ENCODE peak calls at places on chromosomes 12 and 14, in ten cellular contexts. K is nephron progenitor cell, B is transverse colon, F is neural crest cell, C is stomach, T is WTC11, N is NB4, W is AG09319, E is mammary epithelial cell, Q is choroid plexus epithelial cell. I is an unnamed sample.

GRCh38 chr12:65086236-65086635 is 34.9 kb downstream of the WIF1 start:
- DNase-seq in B (no peak), N (no peak), C (no peak), Q (no peak), K (no peak), T (no peak), E (no peak), W (no peak), F (no peak), I (no peak)

GRCh38 chr12:11734781-11735180 is 85.3 kb downstream of the ETV6 start:
- DNase-seq in F (no peak), E (no peak), K (no peak), N (no peak), T (no peak), Q (no peak), C (no peak), B (no peak), W (no peak), I (no peak)

GRCh38 chr14:68978550-68978911 is 571 bp downstream of the ACTN1 start:
- DNase-seq in C (peak), W (no peak), Q (peak), E (peak), K (peak), F (peak), T (peak), N (peak), B (peak), I (no peak)

GRCh38 chr12:45727994-45728624 is 1.4 kb upstream of the ARID2 start:
- DNase-seq in E (no peak), C (no peak), N (no peak), F (no peak), K (no peak), Q (no peak), B (no peak), W (no peak), T (no peak), I (no peak)

GRCh38 chr14:74019743-74020142 is 594 bp downstream of the BBOF1 start:
- DNase-seq in W (peak), Q (peak), E (peak), F (no peak), B (no peak), N (peak), C (no peak), T (no peak), K (no peak), I (peak)

GRCh38 chr14:69289811-69290520 is 30.0 kb downstream of the GALNT16 start:
- DNase-seq in N (no peak), B (no peak), E (no peak), K (no peak), F (no peak), W (no peak), C (no peak), T (no peak), Q (no peak), I (no peak)

GRCh38 chr12:55927588-55928502 is at the start of gene PYM1:
- DNase-seq in T (peak), Q (peak), F (peak), W (no peak), C (peak), B (peak), N (peak), K (peak), E (peak), I (no peak)

GRCh38 chr14:64638625-64639024 is 65.6 kb upstream of the PLEKHG3 start:
- DNase-seq in E (no peak), Q (no peak), N (no peak), B (no peak), F (no peak), W (no peak), T (no peak), C (no peak), K (no peak), I (no peak)

GRCh38 chr14:39988939-39989338 is 556.7 kb upstream of the FBXO33 start:
- DNase-seq in K (no peak), C (no peak), W (no peak), Q (peak), B (no peak), T (no peak), E (no peak), F (no peak), N (peak), I (no peak)

GRCh38 chr12:57237952-57238853 is 8.7 kb downstream of the SHMT2 start:
- DNase-seq in T (peak), N (no peak), K (no peak), E (no peak), C (no peak), Q (no peak), F (no peak), B (peak), W (no peak), I (no peak)

GRCh38 chr12:62658910-62659309 is 192.3 kb downstream of the MON2 start:
- DNase-seq in T (no peak), C (no peak), Q (no peak), E (no peak), W (no peak), N (no peak), B (no peak), F (no peak), K (no peak), I (no peak)

GRCh38 chr12:6038160-6038559 is 86.3 kb downstream of the VWF start:
- DNase-seq in B (peak), C (peak), N (peak), Q (peak), E (peak), F (peak), T (peak), K (peak), W (no peak), I (no peak)

GRCh38 chr12:95286713-95287112 is 69.1 kb downstream of the VEZT start:
- DNase-seq in T (no peak), B (no peak), E (no peak), K (peak), W (peak), C (no peak), F (no peak), N (no peak), Q (no peak), I (no peak)

GRCh38 chr14:102554835-102555819 is 37.3 kb upstream of the RCOR1 start:
- DNase-seq in T (peak), E (no peak), C (peak), B (peak), Q (no peak), K (peak), F (peak), W (no peak), N (peak), I (no peak)

GRCh38 chr12:131883521-131883900 is 10.9 kb upstream of the ULK1 start:
- DNase-seq in Q (no peak), E (no peak), B (no peak), C (no peak), F (no peak), K (no peak), N (no peak), T (no peak), W (no peak), I (no peak)

GRCh38 chr12:27504506-27504905 is 19.5 kb upstream of the PPFIBP1 start:
- DNase-seq in N (no peak), E (no peak), B (no peak), K (no peak), W (no peak), C (no peak), T (no peak), Q (peak), F (no peak), I (no peak)

GRCh38 chr14:94612174-94612573 is at the start of gene SERPINA3:
- DNase-seq in T (no peak), Q (peak), N (no peak), F (no peak), C (no peak), K (no peak), E (peak), B (no peak), W (no peak), I (no peak)

GRCh38 chr14:64720190-64720589 is 16.0 kb downstream of the PLEKHG3 start:
- DNase-seq in T (peak), F (no peak), B (peak), Q (peak), N (peak), C (peak), K (no peak), W (no peak), E (peak), I (peak)

GRCh38 chr12:66087365-66087943 is 43.1 kb downstream of the LLPH start:
- DNase-seq in B (peak), W (peak), K (peak), Q (peak), F (peak), T (peak), N (peak), E (peak), C (peak), I (no peak)

GRCh38 chr14:102907980-102908730 is 14.3 kb upstream of the AMN start:
- DNase-seq in E (no peak), Q (no peak), B (no peak), F (no peak), W (no peak), N (no peak), T (no peak), K (no peak), C (no peak), I (no peak)

GRCh38 chr14:99601301-99601945 is 2.6 kb downstream of the CCDC85C start:
- DNase-seq in W (no peak), Q (peak), K (no peak), N (no peak), E (no peak), F (no peak), C (no peak), B (peak), T (no peak), I (no peak)

GRCh38 chr14:38073641-38074040 is 134.1 kb upstream of the SSTR1 start:
- DNase-seq in B (no peak), E (no peak), Q (no peak), K (no peak), C (no peak), T (no peak), F (no peak), N (no peak), W (no peak), I (no peak)

GRCh38 chr14:94267352-94267751 is 25.7 kb downstream of the SERPINA10 start:
- DNase-seq in Q (no peak), B (no peak), F (no peak), K (no peak), E (no peak), N (peak), C (no peak), T (no peak), W (no peak), I (no peak)

GRCh38 chr12:47222592-47222959 is 142.8 kb upstream of the AMIGO2 start:
- DNase-seq in Q (no peak), F (no peak), E (no peak), K (no peak), B (no peak), W (no peak), C (no peak), N (no peak), T (peak), I (no peak)

GRCh38 chr12:51759175-51759574 is 89.3 kb downstream of the FIGNL2 start:
- DNase-seq in W (no peak), Q (no peak), C (no peak), N (no peak), K (no peak), B (no peak), F (no peak), E (peak), T (no peak), I (no peak)

GRCh38 chr12:22656376-22656775 is 31.4 kb downstream of the ETNK1 start:
- DNase-seq in C (no peak), N (no peak), B (no peak), T (no peak), Q (no peak), K (no peak), F (no peak), E (no peak), W (no peak), I (no peak)

GRCh38 chr12:75137896-75138295 is 71.7 kb downstream of the KCNC2 start:
- DNase-seq in K (no peak), E (no peak), B (no peak), T (no peak), W (no peak), N (no peak), C (no peak), Q (no peak), F (no peak), I (no peak)

GRCh38 chr14:105465209-105466031 is 9.2 kb upstream of the CRIP2 start:
- DNase-seq in T (peak), F (no peak), C (no peak), Q (peak), W (no peak), B (no peak), N (no peak), E (peak), K (no peak), I (no peak)

GRCh38 chr12:105644770-105645169 is 314.3 kb downstream of the C12orf75 start:
- DNase-seq in B (no peak), K (no peak), C (no peak), W (no peak), Q (no peak), F (no peak), E (no peak), T (no peak), N (no peak), I (no peak)

GRCh38 chr12:118514297-118514696 is 137.9 kb downstream of the SUDS3 start:
- DNase-seq in B (no peak), Q (no peak), F (no peak), N (no peak), W (no peak), E (no peak), K (no peak), T (no peak), C (no peak), I (no peak)

GRCh38 chr14:97177016-97177415 is 379.8 kb downstream of the VRK1 start:
- DNase-seq in E (peak), B (no peak), W (no peak), K (no peak), N (peak), F (no peak), Q (no peak), T (no peak), C (no peak), I (no peak)

GRCh38 chr12:111780166-111780565 is 13.4 kb downstream of the ALDH2 start:
- DNase-seq in W (no peak), Q (no peak), T (no peak), C (no peak), F (no peak), E (no peak), N (peak), B (peak), K (no peak), I (no peak)

GRCh38 chr12:3641428-3641883 is 111.5 kb downstream of the CRACR2A start:
- DNase-seq in F (no peak), K (no peak), N (no peak), Q (peak), E (peak), W (no peak), B (no peak), C (no peak), T (no peak), I (peak)

GRCh38 chr12:12007001-12007712 is 63.6 kb upstream of the BCL2L14 start:
- DNase-seq in E (peak), T (no peak), W (no peak), N (peak), C (no peak), Q (peak), K (no peak), F (no peak), B (no peak), I (no peak)

GRCh38 chr12:25276199-25276937 is 25.6 kb upstream of the KRAS start:
- DNase-seq in F (no peak), E (peak), C (peak), T (no peak), W (peak), Q (peak), N (peak), K (no peak), B (peak), I (no peak)

GRCh38 chr12:53956914-53957536 is 2.3 kb downstream of the HOXC12 start:
- DNase-seq in N (peak), Q (no peak), W (no peak), E (no peak), F (no peak), T (no peak), B (no peak), C (no peak), K (no peak), I (no peak)

GRCh38 chr12:110403975-110404675 is 617 bp upstream of the ANAPC7 start:
- DNase-seq in B (peak), N (peak), K (peak), E (peak), C (peak), F (peak), T (peak), Q (peak), W (no peak), I (no peak)

GRCh38 chr12:110403146-110403974 is at the start of gene ANAPC7:
- DNase-seq in T (peak), W (peak), F (peak), Q (peak), N (peak), E (peak), B (peak), C (peak), K (peak), I (peak)
- TF ChIP-seq CTCF in T (no peak), W (peak), F (no peak), Q (peak), N (peak), E (peak), B (peak), C (no peak), K (no peak), I (peak)

DNA sequence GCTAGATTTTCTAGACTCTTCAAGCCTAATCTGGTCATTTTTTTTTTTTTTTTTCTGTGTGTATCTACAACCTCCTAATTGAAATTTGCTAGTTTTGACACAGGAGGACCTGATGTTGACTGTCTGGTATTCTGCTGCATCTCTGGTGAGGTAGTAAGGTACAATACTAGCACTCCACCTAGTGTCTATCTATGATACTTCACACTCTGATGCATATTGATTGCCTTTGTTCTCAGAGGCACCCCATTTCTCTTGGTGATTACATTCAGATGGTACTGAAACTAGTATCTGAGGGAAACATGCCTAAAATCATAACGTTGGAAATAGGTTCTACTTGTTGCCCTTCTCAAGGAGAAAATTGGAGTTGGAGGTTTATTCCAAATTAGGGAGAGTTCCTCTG is 930.5 kb upstream of the NOVA1 start:
- DNase-seq in T (no peak), K (peak), C (no peak), E (no peak), W (no peak), B (no peak), Q (peak), F (no peak), N (peak), I (no peak)
- TF ChIP-seq CTCF in T (no peak), K (peak), C (no peak), E (peak), W (peak), B (peak), Q (peak), F (peak), N (peak), I (peak)

DNA sequence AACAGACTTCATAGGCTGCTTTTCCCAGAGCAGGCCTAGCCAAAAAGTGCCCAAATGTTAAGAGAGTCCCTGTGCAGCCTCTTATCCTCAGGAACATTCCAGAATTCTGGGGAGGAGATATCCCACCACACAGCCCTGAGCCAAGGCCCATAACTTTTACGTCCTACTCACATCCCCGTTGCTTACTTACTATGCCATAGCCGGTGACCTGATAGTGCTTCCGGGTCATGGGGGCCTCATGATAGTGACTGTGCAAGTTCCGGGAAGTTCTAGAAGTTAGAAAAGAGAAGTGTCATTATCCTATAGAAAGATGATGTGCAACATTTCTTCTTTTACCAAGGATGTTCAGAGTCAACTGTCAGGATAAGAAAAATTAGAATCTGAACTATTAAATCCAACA is 15.5 kb upstream of the NGB start:
- DNase-seq in E (no peak), W (no peak), T (no peak), B (no peak), F (no peak), C (no peak), K (no peak), N (no peak), Q (no peak), I (no peak)
- TF ChIP-seq CTCF in E (no peak), W (no peak), T (no peak), B (no peak), F (no peak), C (no peak), K (no peak), N (no peak), Q (no peak), I (no peak)

DNA sequence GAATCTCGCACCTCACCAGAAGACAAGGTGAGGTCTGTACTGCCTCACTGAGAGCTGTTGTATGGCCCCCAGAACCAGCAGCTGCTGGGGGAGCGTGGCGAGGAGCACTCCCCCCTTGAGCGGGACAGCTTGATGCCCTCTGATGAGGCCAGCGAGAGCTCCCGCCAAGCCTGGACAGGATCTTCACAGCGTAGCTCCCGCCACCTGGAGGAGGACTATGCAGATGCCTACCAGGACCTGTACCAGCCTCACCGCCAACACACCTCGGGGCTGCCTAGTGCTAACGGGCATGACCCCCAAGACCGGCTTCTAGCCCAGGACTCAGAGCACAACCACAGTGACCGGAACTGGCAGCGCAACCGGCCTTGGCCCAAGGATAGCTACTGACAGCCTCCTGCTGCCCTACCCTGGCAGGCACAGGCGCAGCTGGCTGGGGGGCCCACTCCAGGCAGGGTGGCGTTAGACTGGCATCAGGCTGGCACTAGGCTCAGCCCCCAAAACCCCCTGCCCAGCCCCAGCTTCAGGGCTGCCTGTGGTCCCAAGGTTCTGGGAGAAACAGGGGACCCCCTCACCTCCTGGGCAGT is 9.3 kb downstream of the CACNB3 start:
- DNase-seq in F (no peak), K (no peak), C (no peak), Q (no peak), E (no peak), N (no peak), W (no peak), T (no peak), B (no peak), I (no peak)
- TF ChIP-seq CTCF in F (no peak), K (no peak), C (no peak), Q (no peak), E (no peak), N (no peak), W (no peak), T (no peak), B (no peak), I (no peak)

DNA sequence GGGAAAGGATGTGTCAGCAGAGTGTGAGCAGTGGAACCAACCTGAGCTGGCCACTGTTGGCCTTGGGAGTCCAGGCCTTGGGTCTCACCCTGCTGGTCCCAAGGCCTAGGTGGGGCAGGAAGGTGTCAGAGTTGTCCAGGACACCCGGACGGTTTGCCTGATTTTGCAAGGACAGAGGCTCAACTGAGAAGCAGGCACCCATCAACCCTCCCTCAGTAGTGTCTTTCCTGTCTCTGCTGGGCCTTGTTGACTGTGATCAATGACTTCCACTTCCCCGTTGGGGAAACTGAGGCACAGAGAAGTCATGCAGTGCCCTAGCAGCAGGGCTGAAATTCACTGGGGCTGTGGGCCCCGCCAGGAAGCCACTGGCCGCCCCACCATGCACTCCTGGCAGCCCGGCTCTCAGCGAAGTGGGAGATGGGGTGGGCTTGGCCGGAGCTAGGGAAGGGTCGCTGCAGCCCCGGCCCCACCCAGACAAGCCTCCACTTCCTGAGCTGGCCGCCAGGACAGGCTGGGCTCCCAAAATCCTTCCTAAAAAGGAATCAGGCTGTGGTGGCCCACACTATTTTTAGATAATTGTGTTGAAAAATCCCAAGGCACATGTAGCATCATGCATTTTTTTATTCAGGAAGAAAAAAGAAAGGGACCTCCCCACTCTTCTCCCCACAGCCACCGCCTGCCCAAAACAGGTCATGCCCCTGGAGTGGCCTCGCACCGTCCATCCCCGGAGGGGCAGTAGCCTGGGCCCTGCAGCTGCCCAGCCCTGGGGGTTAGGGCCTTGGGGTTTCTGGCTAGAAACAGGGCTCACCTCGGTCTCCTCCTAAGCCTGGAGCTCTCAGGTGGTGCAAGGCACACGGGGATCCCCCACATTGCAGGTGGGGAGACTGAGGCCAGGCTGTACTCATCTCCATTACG is 127.4 kb downstream of the CALM1 start:
- DNase-seq in T (no peak), B (no peak), Q (no peak), W (no peak), C (no peak), E (no peak), K (no peak), F (no peak), N (no peak), I (no peak)
- TF ChIP-seq CTCF in T (no peak), B (no peak), Q (no peak), W (no peak), C (no peak), E (no peak), K (no peak), F (no peak), N (no peak), I (no peak)

I was measured in AG04449.